ENCODE peak calls at places on chromosomes 7 and 10, in eight cellular contexts. W is HCT116; V is effector memory CD4-positive, alpha-beta T cell; X is RWPE2; P is OCI-LY7; K is adrenal gland; R is IMR-90; I is RWPE1. Z is an unnamed sample.

GRCh38 chr10:67767245-67767644 is 70.7 kb downstream of the DNAJC12 start:
- DNase-seq in W (no peak), V (no peak), X (no peak), P (peak; percentile 15), K (no peak), R (no peak), I (no peak), Z (no peak)

GRCh38 chr10:126634915-126635314 is 35.6 kb downstream of the C10orf90 start:
- DNase-seq in W (no peak), V (no peak), X (peak; percentile 73), P (no peak), K (no peak), R (no peak), I (peak; percentile 44), Z (no peak)

GRCh38 chr10:22624289-22624738 is 90.1 kb downstream of the PIP4K2A start:
- DNase-seq in W (no peak), V (no peak), X (no peak), P (no peak), K (no peak), R (peak; percentile 82), I (peak; percentile 29), Z (no peak)

GRCh38 chr10:109978481-109978880 is 29.3 kb upstream of the ADD3 start:
- DNase-seq in W (peak; percentile 37), V (peak; percentile 45), X (no peak), P (peak; percentile 41), K (no peak), R (peak; percentile 57), I (peak; percentile 23), Z (peak; percentile 74)

GRCh38 chr7:94173436-94173835 is 169.3 kb upstream of the BET1 start:
- DNase-seq in W (no peak), V (no peak), X (no peak), P (no peak), K (no peak), R (no peak), I (no peak), Z (no peak)

GRCh38 chr10:131901181-131901829 is 497 bp downstream of the PPP2R2D start:
- DNase-seq in W (no peak), V (peak; percentile 31), X (no peak), P (peak; percentile 66), K (peak; percentile 65), R (peak; percentile 4), I (no peak), Z (peak; percentile 62)

GRCh38 chr10:30639946-30640786 is 10.6 kb upstream of the LYZL2 start:
- DNase-seq in W (peak; percentile 61), V (no peak), X (no peak), P (peak; percentile 59), K (no peak), R (peak; percentile 77), I (peak; percentile 30), Z (no peak)

GRCh38 chr7:22821702-22822485 is 755 bp downstream of the TOMM7 start:
- DNase-seq in W (no peak), V (no peak), X (no peak), P (no peak), K (no peak), R (no peak), I (no peak), Z (no peak)

GRCh38 chr7:49643321-49643720 is 130.1 kb upstream of the VWC2 start:
- DNase-seq in W (no peak), V (no peak), X (no peak), P (no peak), K (no peak), R (no peak), I (no peak), Z (peak; percentile 33)

GRCh38 chr10:12720217-12720981 is 281.1 kb downstream of the CCDC3 start:
- DNase-seq in W (peak; percentile 96), V (no peak), X (peak; percentile 86), P (no peak), K (peak; percentile 44), R (peak; percentile 97), I (peak; percentile 78), Z (peak; percentile 78)

GRCh38 chr7:117830422-117830954 is 42.8 kb downstream of the CTTNBP2 start:
- DNase-seq in W (no peak), V (no peak), X (no peak), P (no peak), K (no peak), R (no peak), I (no peak), Z (peak; percentile 18)

GRCh38 chr10:131909014-131909808 is 8.4 kb downstream of the PPP2R2D start:
- DNase-seq in W (no peak), V (no peak), X (no peak), P (no peak), K (no peak), R (no peak), I (no peak), Z (peak; percentile 13)

GRCh38 chr7:5595545-5596045 is 172.0 kb upstream of the TNRC18 start:
- DNase-seq in W (no peak), V (no peak), X (peak; percentile 83), P (no peak), K (no peak), R (peak; percentile 76), I (peak; percentile 73), Z (no peak)

GRCh38 chr10:1107679-1108078 is 51.5 kb downstream of the WDR37 start:
- DNase-seq in W (no peak), V (no peak), X (no peak), P (no peak), K (no peak), R (no peak), I (no peak), Z (no peak)

GRCh38 chr10:87054373-87055295 is 34.5 kb downstream of the FAM25A start:
- DNase-seq in W (no peak), V (no peak), X (no peak), P (no peak), K (no peak), R (peak; percentile 85), I (no peak), Z (no peak)

GRCh38 chr10:13047529-13048206 is 46.2 kb upstream of the CCDC3 start:
- DNase-seq in W (no peak), V (no peak), X (no peak), P (no peak), K (no peak), R (no peak), I (no peak), Z (no peak)

GRCh38 chr7:122881324-122881723 is 4.9 kb downstream of the CADPS2 start:
- DNase-seq in W (no peak), V (no peak), X (no peak), P (no peak), K (no peak), R (no peak), I (no peak), Z (no peak)

GRCh38 chr10:44981172-44982113 is 2.8 kb upstream of the DEPP1 start:
- DNase-seq in W (peak; percentile 73), V (no peak), X (no peak), P (no peak), K (no peak), R (peak; percentile 92), I (peak; percentile 69), Z (peak; percentile 70)

GRCh38 chr10:91604462-91604935 is 28.4 kb downstream of the PPP1R3C start:
- DNase-seq in W (no peak), V (no peak), X (no peak), P (no peak), K (no peak), R (no peak), I (no peak), Z (no peak)

GRCh38 chr7:73774923-73775322 is 4.9 kb upstream of the CLDN3 start:
- DNase-seq in W (no peak), V (no peak), X (no peak), P (no peak), K (no peak), R (peak; percentile 44), I (no peak), Z (no peak)

GRCh38 chr7:2445047-2445446 is 31.2 kb downstream of the GRIFIN start:
- DNase-seq in W (no peak), V (no peak), X (no peak), P (no peak), K (no peak), R (no peak), I (no peak), Z (no peak)

GRCh38 chr10:71423936-71424335 is 27.2 kb downstream of the CDH23 start:
- DNase-seq in W (no peak), V (no peak), X (peak; percentile 29), P (no peak), K (no peak), R (no peak), I (no peak), Z (no peak)
- H3K27ac ChIP-seq in W (no peak overlapping the region), V (no peak overlapping the region), X (no peak overlapping the region), P (no peak overlapping the region), K (no peak overlapping the region), R (no peak overlapping the region), I (no peak overlapping the region), Z (no peak overlapping the region)

DNA sequence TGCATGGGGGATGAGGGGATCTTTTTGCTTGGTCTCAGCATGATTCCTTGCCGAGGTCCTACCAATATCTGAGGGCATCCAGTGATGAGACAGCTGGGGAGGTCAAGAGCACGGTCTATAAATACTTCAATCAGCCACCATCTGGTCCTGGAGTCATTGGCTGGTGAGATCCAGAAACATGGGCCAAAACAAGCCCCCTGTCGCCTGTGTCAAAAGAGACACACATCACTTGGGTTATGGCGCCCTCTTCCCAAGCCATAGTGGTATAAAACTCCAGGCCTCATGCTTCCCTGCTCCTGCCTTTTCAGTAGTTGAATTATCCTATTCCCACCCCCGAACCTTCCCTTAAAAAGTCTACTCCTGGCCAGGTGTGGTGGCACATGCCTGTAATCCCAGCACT is 60.9 kb downstream of the SLC35B4 start:
- DNase-seq in W (no peak), V (no peak), X (no peak), P (no peak), K (no peak), R (no peak), I (no peak), Z (no peak)
- H3K27ac ChIP-seq in W (no peak overlapping the region), V (no peak overlapping the region), X (no peak overlapping the region), P (no peak overlapping the region), K (no peak overlapping the region), R (no peak overlapping the region), I (no peak overlapping the region), Z (no peak overlapping the region)

GRCh38 chr7:76108540-76109233 is 60.8 kb downstream of the MDH2 start:
- DNase-seq in W (no peak), V (no peak), X (peak; percentile 64), P (peak; percentile 51), K (peak; percentile 43), R (peak; percentile 24), I (peak; percentile 26), Z (peak; percentile 69)
- H3K27ac ChIP-seq in W (no peak overlapping the region), V (no peak overlapping the region), X (peak overlapping the region; percentile 91), P (no peak overlapping the region), K (peak overlapping the region; percentile 56), R (no peak overlapping the region), I (peak overlapping the region; percentile 79), Z (no peak overlapping the region)

DNA sequence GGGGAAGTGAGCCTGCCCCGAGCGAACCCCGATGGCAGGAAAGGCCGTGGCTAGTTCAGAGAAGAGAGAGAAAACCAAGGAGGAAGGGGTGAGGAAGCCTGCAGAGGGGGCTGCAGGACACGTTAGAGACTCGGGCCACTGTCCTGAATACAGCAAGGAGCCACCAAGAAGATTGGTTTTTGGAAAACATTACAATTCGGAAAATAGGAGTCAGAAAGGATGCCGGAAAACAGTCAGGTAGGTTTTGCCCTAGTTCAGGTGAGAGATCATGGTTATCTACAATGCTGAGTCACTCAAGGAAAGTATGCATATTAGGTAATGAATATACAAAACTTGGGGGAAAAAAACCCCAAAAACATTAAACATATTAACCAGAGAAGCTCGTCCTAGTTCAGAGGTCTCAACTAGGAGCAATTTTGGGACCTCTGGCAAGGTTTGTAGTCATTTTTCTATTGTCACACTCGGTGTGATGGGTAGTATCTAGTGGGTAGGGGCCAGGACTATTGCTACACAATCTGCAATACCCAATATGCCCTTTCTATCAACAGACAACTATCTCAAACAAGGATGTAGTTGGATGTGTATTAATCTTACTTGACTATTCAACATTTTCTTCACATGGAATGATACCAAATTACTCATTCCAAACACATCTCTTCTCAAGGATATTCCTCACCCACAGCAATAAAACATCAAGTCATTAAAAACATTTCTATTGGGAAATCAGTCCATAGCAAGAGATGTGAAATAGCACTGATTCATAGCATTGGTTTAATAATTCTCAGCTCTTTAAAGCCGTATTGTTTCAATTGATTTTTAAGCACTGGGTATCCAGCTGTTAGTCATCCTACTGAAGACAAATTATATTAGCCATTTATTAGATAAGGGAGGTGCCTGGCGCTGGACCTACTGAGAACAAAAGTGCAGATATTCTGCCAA is 74.4 kb upstream of the RSU1 start:
- DNase-seq in W (peak; percentile 92), V (peak; percentile 14), X (no peak), P (no peak), K (peak; percentile 21), R (peak; percentile 82), I (peak; percentile 63), Z (peak; percentile 79)
- H3K27ac ChIP-seq in W (peak overlapping the region; percentile 67), V (no peak overlapping the region), X (peak overlapping the region; percentile 71), P (no peak overlapping the region), K (no peak overlapping the region), R (no peak overlapping the region), I (peak overlapping the region; percentile 49), Z (no peak overlapping the region)